ENCODE peak calls at places on chromosomes 16 and 17, in eight cellular contexts. W is stomach; H is AG10803; A is ovary; E is Caco-2; F is Peyer's patch; K is CD8-positive, alpha-beta memory T cell; L is cardiac muscle cell. V is an unnamed sample.

GRCh38 chr16:3641801-3642396 is 12.6 kb upstream of the DNASE1 start:
- DNase-seq in A (no peak), K (no peak), E (no peak), F (no peak), H (no peak), W (peak), L (no peak), V (no peak)

GRCh38 chr17:17561408-17562144 is 29.9 kb downstream of the PEMT start:
- DNase-seq in W (peak), K (no peak), A (no peak), F (no peak), L (no peak), H (no peak), E (no peak), V (no peak)

GRCh38 chr17:50064253-50064991 is 8.5 kb downstream of the ITGA3 start:
- DNase-seq in L (peak), E (no peak), A (peak), W (no peak), F (no peak), K (peak), H (peak), V (peak)

GRCh38 chr16:35239561-35239960 is 1780.1 kb downstream of the TP53TG3F start:
- DNase-seq in E (no peak), W (no peak), F (no peak), H (no peak), K (no peak), A (no peak), L (no peak), V (no peak)

GRCh38 chr17:77875881-77876509 is 82.5 kb upstream of the TNRC6C start:
- DNase-seq in F (no peak), E (no peak), A (no peak), H (peak), K (no peak), W (no peak), L (no peak), V (no peak)

GRCh38 chr17:48002920-48003685 is 32.2 kb downstream of the CDK5RAP3 start:
- DNase-seq in E (no peak), A (no peak), L (no peak), F (no peak), H (no peak), K (no peak), W (no peak), V (no peak)

GRCh38 chr16:86709902-86710601 is 131.7 kb downstream of the FOXL1 start:
- DNase-seq in L (no peak), H (no peak), K (no peak), A (no peak), E (no peak), F (no peak), W (no peak), V (no peak)

GRCh38 chr17:2140683-2141082 is 85.8 kb downstream of the HIC1 start:
- DNase-seq in L (no peak), H (no peak), F (no peak), K (no peak), W (no peak), E (no peak), A (no peak), V (no peak)

GRCh38 chr17:76556759-76557367 is 17.0 kb downstream of the PRCD start:
- DNase-seq in L (peak), A (no peak), F (no peak), E (peak), W (peak), H (peak), K (peak), V (no peak)

GRCh38 chr17:46958192-46958591 is 20.9 kb downstream of the RPRML start:
- DNase-seq in H (peak), L (peak), A (no peak), F (no peak), W (no peak), E (no peak), K (no peak), V (no peak)

GRCh38 chr17:81891303-81891552 is 158 bp downstream of the ALYREF start:
- DNase-seq in A (no peak), K (no peak), W (no peak), E (no peak), F (no peak), L (no peak), H (no peak), V (no peak)
- H3K4me3 ChIP-seq in A (peak), K (no peak), W (peak), E (peak), F (peak), L (peak), H (peak), V (peak)

DNA sequence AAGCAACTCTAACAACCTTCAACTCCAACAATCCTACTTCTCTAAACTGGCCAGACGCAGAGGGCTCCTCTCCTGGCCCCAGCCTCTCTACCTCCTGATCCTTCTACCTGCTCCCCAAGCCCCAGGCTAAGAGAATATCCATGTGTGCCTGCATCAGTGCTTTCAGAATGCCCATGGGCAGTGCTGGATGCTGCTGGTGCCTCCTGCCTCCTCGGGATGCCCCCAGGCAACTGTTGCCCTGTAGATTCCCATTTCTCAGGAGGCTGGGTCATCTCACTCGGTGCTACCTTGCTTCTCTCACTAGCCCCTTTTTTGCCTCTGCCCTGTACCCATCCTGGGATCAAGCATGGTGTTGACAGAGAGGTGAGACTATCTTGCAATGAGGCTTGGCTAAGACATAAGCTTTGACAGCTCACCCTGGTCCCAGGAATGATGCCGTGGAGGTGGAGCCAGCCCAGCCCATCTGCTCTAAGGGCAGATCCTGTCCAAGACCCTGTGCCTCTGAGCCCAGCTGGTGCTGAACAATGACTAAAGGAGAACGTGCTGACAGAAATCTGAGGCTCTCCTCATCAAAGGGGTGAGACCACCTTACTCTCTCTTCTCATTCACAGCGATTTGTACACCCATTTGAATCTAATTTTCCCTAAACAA is 19.4 kb upstream of the SUPT4H1 start:
- DNase-seq in K (no peak), L (no peak), H (no peak), E (no peak), F (no peak), A (no peak), W (no peak), V (no peak)
- H3K4me3 ChIP-seq in K (no peak), L (no peak), H (no peak), E (no peak), F (no peak), A (no peak), W (no peak), V (no peak)

GRCh38 chr16:84594725-84595038 is 23.2 kb downstream of the COTL1 start:
- DNase-seq in L (no peak), A (no peak), K (no peak), W (no peak), H (no peak), F (no peak), E (no peak), V (no peak)
- H3K4me3 ChIP-seq in L (no peak), A (no peak), K (peak), W (no peak), H (no peak), F (peak), E (no peak), V (no peak)

GRCh38 chr17:21211825-21212479 is 2.0 kb downstream of the TMEM11 start:
- DNase-seq in L (no peak), H (no peak), W (no peak), F (no peak), A (no peak), E (no peak), K (no peak), V (no peak)
- H3K4me3 ChIP-seq in L (no peak), H (peak), W (no peak), F (no peak), A (no peak), E (no peak), K (no peak), V (peak)

DNA sequence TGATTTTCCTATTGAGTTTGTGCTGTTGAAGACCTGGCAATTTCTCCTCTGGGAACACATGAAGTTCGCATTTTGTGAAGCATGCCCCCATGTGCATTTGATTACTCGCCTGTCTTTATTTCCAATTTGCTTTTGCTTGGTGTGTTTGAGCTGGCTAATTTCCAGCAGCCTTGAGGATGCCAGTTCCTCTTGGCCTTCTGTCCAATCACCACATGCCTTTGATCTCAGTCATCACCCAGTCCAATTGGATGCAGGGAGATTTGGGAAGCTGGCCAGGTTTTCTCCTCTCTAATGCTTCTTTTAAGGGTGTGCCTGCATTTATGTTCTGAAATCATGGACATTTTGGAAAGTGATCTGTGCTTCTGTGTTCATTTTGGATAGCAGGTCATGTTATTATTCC is 3.8 kb upstream of the TMEM100 start:
- DNase-seq in L (peak), E (no peak), K (no peak), F (no peak), W (peak), H (peak), A (peak), V (no peak)
- H3K4me3 ChIP-seq in L (no peak), E (no peak), K (no peak), F (no peak), W (no peak), H (no peak), A (no peak), V (no peak)

GRCh38 chr17:45341389-45342158 is 24.8 kb upstream of the MAP3K14 start:
- DNase-seq in W (no peak), L (peak), E (peak), F (no peak), K (no peak), H (peak), A (no peak), V (peak)
- H3K4me3 ChIP-seq in W (no peak), L (no peak), E (no peak), F (no peak), K (no peak), H (peak), A (no peak), V (peak)